ENCODE peak calls at places on chromosomes 2 and 18, in five cellular contexts. One of them, this sample, is unnamed.

GRCh38 chr2:224778474-224778877 is 62.3 kb upstream of the CCDC195 start:
- ATAC-seq in activated T-cell treated with anti-CD3 and anti-CD28 coated beads, Interleukin-2, amount 50 U/mL, for 72 hours: peak
- ATAC-seq in left lung: peak
- ATAC-seq in SK-N-SH treated with all-trans-retinoic acid at 6 μM for 48 hours: peak
- ATAC-seq in Right ventricle myocardium inferior: no peak
- ATAC-seq in this sample: peak

GRCh38 chr18:3985664-3986063 is 469.4 kb downstream of the DLGAP1 start:
- ATAC-seq in activated T-cell treated with anti-CD3 and anti-CD28 coated beads, Interleukin-2, amount 50 U/mL, for 72 hours: no peak
- ATAC-seq in SK-N-SH treated with all-trans-retinoic acid at 6 μM for 48 hours: no peak
- ATAC-seq in Right ventricle myocardium inferior: no peak
- ATAC-seq in left lung: peak
- ATAC-seq in this sample: no peak

GRCh38 chr2:223399357-223399957 is 202.7 kb downstream of the SCG2 start:
- ATAC-seq in Right ventricle myocardium inferior: peak
- ATAC-seq in SK-N-SH treated with all-trans-retinoic acid at 6 μM for 48 hours: no peak
- ATAC-seq in left lung: peak
- ATAC-seq in activated T-cell treated with anti-CD3 and anti-CD28 coated beads, Interleukin-2, amount 50 U/mL, for 72 hours: no peak
- ATAC-seq in this sample: no peak

GRCh38 chr18:23825978-23826405 is 136.7 kb downstream of the LAMA3 start:
- ATAC-seq in left lung: peak
- ATAC-seq in SK-N-SH treated with all-trans-retinoic acid at 6 μM for 48 hours: peak
- ATAC-seq in Right ventricle myocardium inferior: peak
- ATAC-seq in activated T-cell treated with anti-CD3 and anti-CD28 coated beads, Interleukin-2, amount 50 U/mL, for 72 hours: no peak
- ATAC-seq in this sample: no peak

GRCh38 chr2:83970262-83970929 is 488.7 kb downstream of the SUCLG1 start:
- ATAC-seq in SK-N-SH treated with all-trans-retinoic acid at 6 μM for 48 hours: no peak
- ATAC-seq in Right ventricle myocardium inferior: no peak
- ATAC-seq in left lung: no peak
- ATAC-seq in activated T-cell treated with anti-CD3 and anti-CD28 coated beads, Interleukin-2, amount 50 U/mL, for 72 hours: no peak
- ATAC-seq in this sample: no peak

GRCh38 chr2:219641390-219642063 is 14.1 kb downstream of the SLC4A3 start:
- ATAC-seq in SK-N-SH treated with all-trans-retinoic acid at 6 μM for 48 hours: no peak
- ATAC-seq in Right ventricle myocardium inferior: no peak
- ATAC-seq in activated T-cell treated with anti-CD3 and anti-CD28 coated beads, Interleukin-2, amount 50 U/mL, for 72 hours: no peak
- ATAC-seq in left lung: no peak
- ATAC-seq in this sample: no peak

GRCh38 chr2:37020887-37021796 is 54.8 kb upstream of the STRN start:
- ATAC-seq in Right ventricle myocardium inferior: no peak
- ATAC-seq in SK-N-SH treated with all-trans-retinoic acid at 6 μM for 48 hours: peak
- ATAC-seq in left lung: no peak
- ATAC-seq in activated T-cell treated with anti-CD3 and anti-CD28 coated beads, Interleukin-2, amount 50 U/mL, for 72 hours: no peak
- ATAC-seq in this sample: no peak

GRCh38 chr2:47653909-47654789 is 128.8 kb upstream of the MSH6 start:
- ATAC-seq in SK-N-SH treated with all-trans-retinoic acid at 6 μM for 48 hours: peak
- ATAC-seq in left lung: peak
- ATAC-seq in activated T-cell treated with anti-CD3 and anti-CD28 coated beads, Interleukin-2, amount 50 U/mL, for 72 hours: no peak
- ATAC-seq in Right ventricle myocardium inferior: no peak
- ATAC-seq in this sample: no peak

GRCh38 chr2:240905176-240905781 is 857 bp upstream of the CROCC2 start:
- ATAC-seq in Right ventricle myocardium inferior: no peak
- ATAC-seq in left lung: peak
- ATAC-seq in activated T-cell treated with anti-CD3 and anti-CD28 coated beads, Interleukin-2, amount 50 U/mL, for 72 hours: no peak
- ATAC-seq in SK-N-SH treated with all-trans-retinoic acid at 6 μM for 48 hours: no peak
- ATAC-seq in this sample: no peak

GRCh38 chr18:48345596-48345995 is 63.6 kb downstream of the ZBTB7C start:
- ATAC-seq in SK-N-SH treated with all-trans-retinoic acid at 6 μM for 48 hours: peak
- ATAC-seq in left lung: peak
- ATAC-seq in Right ventricle myocardium inferior: no peak
- ATAC-seq in activated T-cell treated with anti-CD3 and anti-CD28 coated beads, Interleukin-2, amount 50 U/mL, for 72 hours: no peak
- ATAC-seq in this sample: no peak

GRCh38 chr2:83953661-83954060 is 505.4 kb downstream of the SUCLG1 start:
- ATAC-seq in SK-N-SH treated with all-trans-retinoic acid at 6 μM for 48 hours: no peak
- ATAC-seq in activated T-cell treated with anti-CD3 and anti-CD28 coated beads, Interleukin-2, amount 50 U/mL, for 72 hours: no peak
- ATAC-seq in left lung: peak
- ATAC-seq in Right ventricle myocardium inferior: no peak
- ATAC-seq in this sample: no peak

GRCh38 chr2:50431958-50432650 is 599.8 kb downstream of the NRXN1 start:
- ATAC-seq in left lung: no peak
- ATAC-seq in SK-N-SH treated with all-trans-retinoic acid at 6 μM for 48 hours: no peak
- ATAC-seq in Right ventricle myocardium inferior: no peak
- ATAC-seq in activated T-cell treated with anti-CD3 and anti-CD28 coated beads, Interleukin-2, amount 50 U/mL, for 72 hours: no peak
- ATAC-seq in this sample: no peak

This sample was measured in activated CD4-positive, CD25-positive, alpha-beta regulatory T cell treated with anti-CD3 and anti-CD28 coated beads, Interleukin-2, amount 50 U/mL, for 24 hours.